ENCODE peak calls at places on chromosomes 3 and 15, in six cellular contexts. K, A, M, O, Z and G are unnamed samples.

GRCh38 chr3:42653560-42654330 is at the start of gene ZBTB47:
- DNase-seq in K (no peak), A (peak), Z (no peak), O (peak), M (peak), G (no peak)

GRCh38 chr3:25915673-25916072 is 125.8 kb downstream of the OXSM start:
- DNase-seq in K (no peak), Z (no peak), M (no peak), A (peak), O (no peak), G (no peak)

GRCh38 chr15:39413558-39413957 is 167.3 kb upstream of the THBS1 start:
- DNase-seq in O (no peak), A (no peak), Z (no peak), M (no peak), K (no peak), G (no peak)

GRCh38 chr3:61637088-61638051 is 76.0 kb downstream of the PTPRG start:
- DNase-seq in A (peak), M (no peak), O (peak), K (no peak), Z (peak), G (no peak)

GRCh38 chr3:111732248-111732879 is 126.7 kb upstream of the PHLDB2 start:
- DNase-seq in A (no peak), M (peak), K (no peak), Z (no peak), O (no peak), G (peak)

GRCh38 chr3:120449701-120450216 is 1.0 kb downstream of the FSTL1 start:
- DNase-seq in M (peak), K (no peak), Z (peak), A (peak), O (no peak), G (no peak)

GRCh38 chr15:28977377-28978010 is 91.7 kb downstream of the APBA2 start:
- DNase-seq in O (no peak), M (peak), A (peak), K (no peak), Z (peak), G (peak)

GRCh38 chr15:95146476-95146875 is 915.1 kb downstream of the MCTP2 start:
- DNase-seq in A (no peak), K (no peak), O (no peak), M (no peak), Z (no peak), G (no peak)

GRCh38 chr15:68550498-68551295 is 28.1 kb upstream of the CORO2B start:
- DNase-seq in K (peak), Z (peak), M (peak), O (peak), A (peak), G (no peak)

GRCh38 chr15:84034831-84035753 is 200.5 kb upstream of the GOLGA6L4 start:
- DNase-seq in M (peak), K (no peak), Z (peak), O (no peak), A (peak), G (peak)

GRCh38 chr3:120418866-120419490 is 31.8 kb downstream of the FSTL1 start:
- DNase-seq in M (peak), K (no peak), Z (no peak), O (peak), A (no peak), G (peak)

GRCh38 chr15:43794269-43795037 is 2.3 kb downstream of the SERF2 start:
- DNase-seq in O (peak), A (peak), M (no peak), K (no peak), Z (peak), G (no peak)

GRCh38 chr3:133494469-133494868 is 79.0 kb upstream of the CDV3 start:
- DNase-seq in Z (no peak), O (peak), A (peak), K (no peak), M (no peak), G (no peak)

GRCh38 chr3:46878796-46879436 is 1.4 kb downstream of the PTH1R start:
- DNase-seq in K (no peak), Z (no peak), A (no peak), O (no peak), M (no peak), G (no peak)

GRCh38 chr3:20608054-20608738 is 422.2 kb upstream of the SGO1 start:
- DNase-seq in O (no peak), A (no peak), K (no peak), Z (no peak), M (no peak), G (no peak)

GRCh38 chr3:49878686-49879085 is 9.0 kb upstream of the CAMKV start:
- DNase-seq in K (no peak), M (no peak), A (no peak), Z (no peak), O (peak), G (no peak)

GRCh38 chr3:111577798-111578685 is 17.1 kb downstream of the ZBED2 start:
- DNase-seq in K (no peak), M (peak), A (peak), Z (peak), O (no peak), G (peak)

GRCh38 chr3:168102735-168103410 is 7.1 kb upstream of the GOLIM4 start:
- DNase-seq in O (no peak), M (no peak), K (no peak), Z (no peak), A (no peak), G (no peak)

GRCh38 chr3:186035277-186035676 is 73.6 kb downstream of the ETV5 start:
- DNase-seq in M (no peak), A (peak), K (no peak), Z (no peak), O (no peak), G (no peak)

GRCh38 chr15:78061963-78062427 is 15.5 kb downstream of the TBC1D2B start:
- DNase-seq in A (peak), M (no peak), K (peak), O (peak), Z (peak), G (no peak)

GRCh38 chr3:179897241-179897640 is 139.5 kb downstream of the PEX5L start:
- DNase-seq in M (no peak), K (no peak), Z (no peak), A (no peak), O (no peak), G (no peak)

GRCh38 chr3:136802481-136802996 is 16.4 kb upstream of the SLC35G2 start:
- DNase-seq in M (no peak), Z (peak), A (peak), O (no peak), K (no peak), G (no peak)

GRCh38 chr3:12681586-12682371 is 17.9 kb upstream of the RAF1 start:
- DNase-seq in A (peak), K (no peak), O (no peak), Z (peak), M (no peak), G (no peak)

GRCh38 chr15:76973906-76974305 is 21.0 kb upstream of the PSTPIP1 start:
- DNase-seq in K (no peak), M (no peak), Z (no peak), O (no peak), A (no peak), G (no peak)

GRCh38 chr15:99472416-99473145 is 93.2 kb upstream of the MEF2A start:
- DNase-seq in O (peak), M (no peak), Z (no peak), K (no peak), A (no peak), G (no peak)

GRCh38 chr3:77931272-77932009 is 891.5 kb downstream of the ROBO2 start:
- DNase-seq in O (no peak), M (no peak), A (peak), Z (peak), K (no peak), G (no peak)

GRCh38 chr3:153103406-153103945 is 58.5 kb upstream of the RAP2B start:
- DNase-seq in K (no peak), O (no peak), A (no peak), Z (no peak), M (no peak), G (no peak)

GRCh38 chr15:53323197-53323596 is 436.3 kb downstream of the WDR72 start:
- DNase-seq in M (no peak), A (no peak), O (no peak), Z (no peak), K (no peak), G (no peak)

GRCh38 chr3:57434041-57434440 is 110.1 kb downstream of the DNAH12 start:
- DNase-seq in O (no peak), K (no peak), Z (peak), M (peak), A (peak), G (peak)

GRCh38 chr15:40051616-40052415 is 12.8 kb upstream of the SRP14 start:
- DNase-seq in M (no peak), A (no peak), Z (no peak), O (no peak), K (no peak), G (no peak)

GRCh38 chr15:59779110-59779509 is 90.0 kb upstream of the BNIP2 start:
- DNase-seq in M (no peak), O (no peak), Z (no peak), K (no peak), A (no peak), G (no peak)

GRCh38 chr3:87771338-87772059 is 287.3 kb downstream of the CGGBP1 start:
- DNase-seq in A (no peak), Z (no peak), O (no peak), K (peak), M (no peak), G (no peak)

GRCh38 chr3:23810342-23811116 is 4.8 kb downstream of the UBE2E1 start:
- DNase-seq in K (peak), A (peak), O (peak), M (no peak), Z (peak), G (no peak)

GRCh38 chr3:165526367-165526766 is 310.9 kb downstream of the BCHE start:
- DNase-seq in A (no peak), K (no peak), O (no peak), Z (no peak), M (no peak), G (no peak)

GRCh38 chr3:160478338-160478737 is 28.8 kb upstream of the TRIM59 start:
- DNase-seq in K (no peak), M (no peak), Z (peak), A (peak), O (no peak), G (no peak)

GRCh38 chr3:187748050-187748481 is 2.8 kb upstream of the BCL6 start:
- DNase-seq in A (peak), Z (peak), M (peak), K (peak), O (peak), G (no peak)

GRCh38 chr3:123397050-123397590 is 51.8 kb downstream of the ADCY5 start:
- DNase-seq in A (no peak), Z (no peak), M (no peak), O (peak), K (no peak), G (no peak)

GRCh38 chr15:74277245-74277644 is 41.1 kb downstream of the CCDC33 start:
- DNase-seq in M (no peak), Z (no peak), K (no peak), A (no peak), O (no peak), G (no peak)

GRCh38 chr15:63763476-63764123 is 70.1 kb downstream of the HERC1 start:
- DNase-seq in Z (peak), O (no peak), A (no peak), M (no peak), K (no peak), G (no peak)
- H3K27ac ChIP-seq in Z (no peak), O (no peak), A (no peak), M (no peak), K (no peak), G (peak)

DNA sequence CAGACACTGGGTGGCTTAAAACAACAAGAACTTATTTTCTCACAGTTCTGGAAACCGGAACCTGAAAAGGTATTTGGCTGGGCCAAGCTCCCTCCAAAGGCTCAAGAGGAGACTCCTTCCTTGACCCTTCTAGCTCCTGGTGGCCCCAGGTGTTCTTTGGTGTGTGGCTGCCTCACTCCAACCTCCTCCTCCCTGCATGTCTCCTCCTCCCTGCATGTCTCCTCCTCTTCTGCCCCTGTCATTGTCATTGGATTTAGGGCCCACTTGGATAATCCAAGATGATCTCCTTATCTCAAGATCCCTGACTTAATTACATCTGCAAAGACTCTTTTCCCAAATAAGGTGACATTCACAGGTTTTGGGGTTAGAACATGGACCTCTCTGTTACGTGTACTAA is 69.8 kb upstream of the MFGE8 start:
- DNase-seq in M (no peak), Z (no peak), K (no peak), O (no peak), A (no peak), G (no peak)
- H3K27ac ChIP-seq in M (no peak), Z (peak), K (no peak), O (peak), A (no peak), G (no peak)

DNA sequence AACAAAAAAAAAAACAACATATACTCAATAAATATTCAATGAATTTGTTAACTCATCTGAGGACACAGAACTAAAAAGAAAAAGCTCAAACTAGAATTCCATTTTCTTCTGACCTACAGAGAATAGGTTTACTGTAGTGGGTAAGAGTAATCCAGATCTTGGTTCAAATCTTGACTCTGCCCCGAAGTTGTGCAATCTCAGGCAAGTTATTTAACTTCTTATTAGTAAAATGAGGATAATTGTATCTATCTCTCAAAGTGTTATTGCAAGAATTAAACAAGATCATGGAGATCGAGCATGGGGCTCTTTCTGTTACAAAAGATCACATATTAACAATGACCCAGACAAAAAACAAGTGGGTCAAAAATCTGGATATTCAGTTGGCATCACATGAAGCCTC is 41.1 kb upstream of the OXTR start:
- DNase-seq in O (no peak), Z (no peak), M (no peak), K (no peak), A (no peak), G (no peak)
- H3K27ac ChIP-seq in O (no peak), Z (no peak), M (no peak), K (no peak), A (no peak), G (no peak)

GRCh38 chr3:64551697-64552096 is 136.1 kb downstream of the ADAMTS9 start:
- DNase-seq in Z (no peak), A (no peak), M (no peak), K (no peak), O (no peak), G (no peak)

GRCh38 chr3:64546856-64547255 is 140.9 kb downstream of the ADAMTS9 start:
- DNase-seq in M (no peak), O (no peak), A (no peak), K (no peak), Z (no peak), G (no peak)

GRCh38 chr3:64549869-64550268 is 137.9 kb downstream of the ADAMTS9 start:
- DNase-seq in O (no peak), K (no peak), Z (no peak), A (no peak), M (no peak), G (no peak)

GRCh38 chr3:64550745-64551144 is 137.1 kb downstream of the ADAMTS9 start:
- DNase-seq in A (no peak), O (no peak), M (no peak), Z (no peak), K (no peak), G (no peak)

GRCh38 chr3:64548200-64548889 is 139.5 kb downstream of the ADAMTS9 start:
- DNase-seq in A (peak), Z (peak), M (no peak), K (no peak), O (peak), G (no peak)
- H3K27ac ChIP-seq in A (no peak), Z (no peak), M (no peak), K (no peak), O (peak), G (no peak)

GRCh38 chr3:124631727-124632126 is 98.5 kb upstream of the UMPS start:
- DNase-seq in M (no peak), O (no peak), A (no peak), Z (no peak), K (no peak), G (no peak)

GRCh38 chr3:124627501-124627908 is 102.7 kb upstream of the UMPS start:
- DNase-seq in O (no peak), K (no peak), A (peak), Z (peak), M (no peak), G (no peak)

GRCh38 chr3:124628865-124629264 is 101.4 kb upstream of the UMPS start:
- DNase-seq in O (no peak), K (no peak), A (no peak), Z (no peak), M (no peak), G (no peak)

GRCh38 chr3:124630994-124631393 is 99.3 kb upstream of the UMPS start:
- DNase-seq in Z (no peak), M (no peak), K (no peak), O (no peak), A (no peak), G (no peak)

DNA sequence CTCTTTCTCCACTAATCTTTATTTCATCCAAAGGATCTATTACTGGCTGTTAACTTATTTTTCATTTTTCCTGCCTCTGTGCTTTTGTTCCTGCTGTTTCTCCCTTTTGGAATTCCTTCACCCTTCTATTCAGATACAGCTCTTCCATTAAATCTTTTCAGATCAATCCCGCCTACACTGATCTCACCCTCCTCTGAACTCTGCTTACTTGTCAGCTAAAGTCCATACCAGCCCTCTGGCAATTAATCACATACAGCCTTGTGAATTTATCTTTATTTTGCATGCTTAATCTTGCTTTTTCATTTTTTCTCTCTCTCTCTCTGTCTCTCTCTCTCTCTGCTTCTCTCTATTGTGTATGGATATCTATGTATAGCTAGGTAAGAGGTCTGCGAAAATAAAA is 100.8 kb upstream of the UMPS start:
- DNase-seq in A (no peak), Z (no peak), O (no peak), K (no peak), M (no peak), G (no peak)
- H3K27ac ChIP-seq in A (no peak), Z (no peak), O (no peak), K (no peak), M (no peak), G (no peak)

DNA sequence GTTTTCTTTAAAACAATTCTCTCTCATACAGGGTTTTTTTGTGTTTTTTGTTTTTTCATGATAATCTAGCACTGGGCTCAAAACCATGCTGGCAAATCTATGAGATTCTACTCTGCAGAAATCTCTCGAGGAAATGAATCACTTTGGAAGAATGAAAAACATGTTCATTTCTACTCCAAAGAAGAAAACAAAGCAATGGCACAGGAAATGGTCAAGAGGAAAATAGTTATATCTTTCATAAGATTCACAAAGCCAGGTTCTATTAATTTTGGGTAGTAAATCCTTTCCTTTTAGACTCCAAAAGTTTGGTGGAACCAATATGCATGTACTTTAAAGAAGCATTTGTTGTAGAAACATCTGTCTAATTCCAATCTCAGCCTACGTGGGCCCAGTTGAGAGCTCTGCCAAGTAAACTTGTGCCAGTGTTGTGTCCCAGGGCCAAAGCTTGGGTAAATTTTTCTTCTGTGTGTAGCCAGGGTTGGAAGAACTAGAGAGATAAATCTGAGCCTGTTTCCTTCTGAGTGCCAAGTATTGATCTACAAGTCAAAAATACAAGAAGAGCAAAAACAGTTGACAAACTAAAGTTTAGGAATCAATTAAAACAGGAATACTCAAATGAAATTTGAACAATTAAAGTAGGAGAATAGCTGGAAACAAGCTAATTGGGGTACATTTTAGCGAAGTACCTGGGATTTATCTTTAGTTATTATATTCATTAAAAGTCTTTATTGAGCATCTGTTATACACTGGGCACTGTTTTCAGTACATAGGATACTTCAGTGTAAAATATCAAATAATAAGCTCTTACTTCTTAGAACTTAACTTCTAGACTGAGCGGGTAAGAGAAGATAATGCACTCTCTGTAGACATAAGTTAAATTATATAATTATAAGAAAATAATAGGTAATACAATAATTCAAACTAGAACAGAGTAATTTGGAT is 657.5 kb upstream of the NECTIN3 start:
- DNase-seq in Z (peak), A (peak), M (peak), O (no peak), K (no peak), G (no peak)
- H3K27ac ChIP-seq in Z (peak), A (peak), M (no peak), O (peak), K (no peak), G (peak)

GRCh38 chr3:28980631-28981030 is 300.2 kb upstream of the RBMS3 start:
- DNase-seq in K (no peak), Z (no peak), M (no peak), A (no peak), O (no peak), G (no peak)
- H3K27ac ChIP-seq in K (no peak), Z (no peak), M (no peak), A (no peak), O (no peak), G (no peak)

GRCh38 chr3:194727435-194728128 is 41.9 kb downstream of the FAM43A start:
- DNase-seq in Z (no peak), K (no peak), O (no peak), M (no peak), A (peak), G (no peak)
- H3K27ac ChIP-seq in Z (no peak), K (no peak), O (no peak), M (no peak), A (no peak), G (no peak)